ENCODE peak calls at places on chromosomes 2 and 18, in seven cellular contexts. T is astrocyte, Z is transverse colon, E is PC-3, U is tibial artery, Y is testis, R is uterus. P is an unnamed sample. For H3K4me1, the result is how much of the 10 kb centered on the place peaks cover.

GRCh38 chr2:42567389-42567788 is 1.0 kb upstream of the MTA3 start:
- DNase-seq in Y (no peak), T (peak), E (no peak), U (no peak), Z (no peak), R (no peak), P (no peak)

GRCh38 chr2:55862673-55863390 is 60.8 kb downstream of the EFEMP1 start:
- DNase-seq in T (peak), E (peak), R (peak), U (peak), Y (no peak), Z (no peak), P (no peak)

GRCh38 chr2:54672587-54673456 is 50.6 kb upstream of the EML6 start:
- DNase-seq in U (no peak), Y (no peak), E (peak), R (no peak), T (no peak), Z (peak), P (no peak)

GRCh38 chr2:101790856-101791255 is 93.3 kb downstream of the MAP4K4 start:
- DNase-seq in R (peak), E (no peak), T (peak), Z (no peak), U (no peak), Y (no peak), P (no peak)

GRCh38 chr18:903703-904102 is 968 bp upstream of the ADCYAP1 start:
- DNase-seq in Y (peak), E (peak), T (peak), R (no peak), U (no peak), Z (no peak), P (peak)

GRCh38 chr2:231627384-231628156 is 34.9 kb downstream of the TEX44 start:
- DNase-seq in U (no peak), T (peak), Z (no peak), R (no peak), Y (no peak), E (no peak), P (no peak)

GRCh38 chr2:122081743-122082142 is 326.3 kb downstream of the TSN start:
- DNase-seq in E (no peak), U (no peak), Z (no peak), Y (no peak), R (no peak), T (no peak), P (no peak)

GRCh38 chr2:239991689-239992314 is 33.3 kb downstream of the NDUFA10 start:
- DNase-seq in Y (peak), T (peak), U (no peak), Z (no peak), R (no peak), E (peak), P (peak)

GRCh38 chr18:3455938-3456685 is 6.1 kb downstream of the TGIF1 start:
- DNase-seq in T (peak), E (peak), Z (peak), U (no peak), R (no peak), Y (no peak), P (no peak)

GRCh38 chr2:71798266-71799012 is 345.1 kb downstream of the DYSF start:
- DNase-seq in E (peak), Y (peak), Z (peak), T (peak), R (no peak), U (peak), P (no peak)

GRCh38 chr18:9135081-9135911 is 1.3 kb upstream of the ANKRD12 start:
- DNase-seq in E (no peak), R (no peak), Y (no peak), U (no peak), Z (no peak), T (no peak), P (no peak)

GRCh38 chr2:169480079-169480465 is 778 bp downstream of the BBS5 start:
- DNase-seq in U (no peak), Z (no peak), Y (no peak), T (no peak), E (peak), R (no peak), P (no peak)
- H3K4me3 ChIP-seq in U (peak), Z (peak), Y (peak), T (peak), E (peak), R (peak), P (peak)

GRCh38 chr2:160221391-160222276 is 21.6 kb upstream of the ITGB6 start:
- DNase-seq in Y (no peak), T (peak), Z (peak), U (no peak), E (peak), R (peak), P (no peak)
- H3K4me1 ChIP-seq in Y (under half), T (under half), Z (under half), U (under half), E (half or more), R (under half), P (under half)

DNA sequence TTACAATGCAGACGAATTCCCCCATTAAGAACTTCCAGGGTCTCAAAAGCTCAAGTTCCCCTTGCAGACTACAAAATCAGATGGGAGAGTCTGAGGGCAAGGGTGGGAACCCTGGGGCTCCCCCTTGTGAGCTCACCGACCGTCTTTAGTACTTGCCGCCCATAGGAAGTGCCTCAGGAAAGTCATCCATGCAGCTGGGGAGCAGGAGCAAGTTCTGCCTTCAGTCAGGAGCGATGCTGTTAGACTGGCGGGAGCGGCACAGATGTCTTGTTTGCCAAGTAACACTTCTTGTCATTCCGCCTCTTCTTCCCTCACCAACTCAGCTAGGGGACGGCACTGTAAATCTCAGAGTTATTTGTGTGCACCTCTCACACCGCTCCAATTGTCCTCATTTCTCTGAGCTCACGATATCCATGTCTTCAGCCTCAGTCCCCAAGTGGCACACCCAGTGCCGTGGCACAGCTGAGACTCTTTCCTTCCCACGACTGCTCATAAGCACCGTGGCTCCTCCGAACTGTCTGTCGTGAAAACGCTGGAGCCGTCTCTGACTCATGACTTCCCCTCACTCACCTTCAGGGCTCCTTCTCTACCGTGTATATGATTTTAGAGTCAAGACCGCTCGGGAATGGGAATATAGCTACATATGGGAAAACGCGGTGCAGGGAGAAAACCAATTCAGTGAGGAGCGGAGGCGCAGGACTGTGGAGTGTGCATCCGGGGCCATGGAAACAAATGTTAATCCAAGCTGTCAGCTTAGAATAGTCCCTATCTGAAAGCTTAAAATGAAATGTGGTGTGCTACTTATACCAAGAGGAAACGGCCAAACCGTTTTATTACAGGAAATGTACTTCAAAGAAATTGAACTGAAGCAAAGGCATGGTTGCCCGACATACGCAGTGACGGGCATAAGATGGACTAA is 34.0 kb downstream of the UXS1 start:
- DNase-seq in U (no peak), Z (no peak), R (no peak), E (no peak), T (no peak), Y (no peak), P (peak)
- H3K27ac ChIP-seq in U (no peak), Z (peak), R (no peak), E (no peak), T (no peak), Y (no peak), P (peak)

DNA sequence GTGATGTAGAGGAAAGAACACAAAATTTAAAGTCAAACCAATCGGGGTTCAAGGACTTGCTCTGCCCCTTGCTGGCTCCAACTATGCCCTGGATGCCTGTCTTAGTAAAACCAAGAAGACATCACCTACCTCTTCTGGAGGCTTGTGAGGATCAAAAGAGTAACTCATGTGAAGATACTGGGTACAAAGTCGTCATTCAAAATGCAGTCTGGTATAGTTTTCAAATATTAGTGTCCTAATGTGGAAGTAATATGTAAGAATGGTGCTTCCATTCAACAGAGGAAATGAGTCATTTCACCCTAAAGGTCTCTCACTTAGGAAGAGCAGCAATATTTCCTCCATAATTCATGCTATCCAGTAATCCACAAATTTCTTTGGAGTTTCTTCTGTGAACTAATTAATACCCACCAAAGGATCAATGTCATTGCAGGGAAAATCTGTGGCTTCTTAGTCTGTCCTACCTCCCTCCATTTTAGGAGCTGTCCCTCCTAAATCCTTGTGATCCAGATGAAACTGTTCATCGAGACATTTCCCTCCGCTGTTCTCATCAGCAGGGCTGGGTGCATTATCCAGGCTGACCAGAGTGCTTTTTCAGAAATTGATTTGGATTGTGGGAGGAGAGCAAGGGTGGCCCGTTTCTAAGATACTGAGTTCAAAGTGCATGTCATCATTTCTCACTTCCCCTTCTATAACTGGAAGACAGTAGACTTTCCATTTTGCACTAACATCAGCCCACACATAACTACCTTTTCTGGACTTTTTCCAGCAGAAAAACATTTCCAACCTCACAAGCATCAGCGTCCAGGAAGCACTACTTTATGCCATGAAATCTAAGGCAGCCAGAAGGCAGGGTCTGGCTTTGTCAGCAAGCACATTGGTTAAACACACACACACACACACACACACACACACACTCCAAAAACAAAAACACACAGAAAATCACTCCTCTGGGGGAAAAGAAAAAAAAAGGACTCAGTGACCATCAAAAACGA is 94.3 kb downstream of the ANKRD44 start:
- DNase-seq in R (no peak), Y (no peak), T (peak), Z (no peak), U (no peak), E (peak), P (no peak)
- H3K4me3 ChIP-seq in R (no peak), Y (no peak), T (no peak), Z (no peak), U (no peak), E (no peak), P (peak)

GRCh38 chr2:9984217-9984739 is 32.8 kb downstream of the GRHL1 start:
- DNase-seq in E (peak), R (no peak), Z (no peak), Y (no peak), U (no peak), T (peak), P (peak)

GRCh38 chr2:9983413-9984216 is 32.1 kb downstream of the GRHL1 start:
- DNase-seq in E (peak), U (no peak), Z (no peak), Y (no peak), T (peak), R (no peak), P (no peak)

GRCh38 chr2:9981646-9982045 is 30.2 kb downstream of the GRHL1 start:
- DNase-seq in U (no peak), E (no peak), Y (no peak), Z (no peak), T (peak), R (no peak), P (no peak)

GRCh38 chr2:9982248-9982647 is 30.8 kb downstream of the GRHL1 start:
- DNase-seq in R (no peak), E (no peak), Z (no peak), T (peak), U (no peak), Y (no peak), P (no peak)

GRCh38 chr2:9982891-9983290 is 31.4 kb downstream of the GRHL1 start:
- DNase-seq in R (no peak), U (no peak), E (no peak), T (no peak), Z (no peak), Y (no peak), P (no peak)
- H3K4me1 ChIP-seq in R (under half), U (under half), E (under half), T (under half), Z (under half), Y (under half), P (under half)

DNA sequence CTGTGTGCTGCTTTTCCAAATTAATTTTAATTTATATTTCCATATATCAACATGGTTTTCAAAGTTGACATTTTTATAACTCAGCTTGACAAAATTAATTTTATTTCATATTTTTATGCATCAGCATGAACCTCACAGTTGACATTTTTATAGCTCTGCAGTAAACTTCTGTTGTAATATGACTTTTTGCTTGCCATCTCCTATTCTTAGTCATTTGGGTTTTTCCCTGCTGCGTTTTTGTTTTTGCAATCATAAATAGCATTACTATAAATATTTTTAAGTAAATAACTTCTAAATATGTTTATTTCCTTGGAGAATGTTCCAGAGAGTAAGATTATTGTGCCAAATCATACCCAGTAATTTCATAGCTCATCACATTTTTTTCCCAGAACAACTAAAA is 21.0 kb upstream of the L3MBTL4 start:
- DNase-seq in U (no peak), T (no peak), Y (no peak), R (no peak), Z (no peak), E (no peak), P (no peak)
- H3K27ac ChIP-seq in U (no peak), T (no peak), Y (no peak), R (no peak), Z (no peak), E (no peak), P (no peak)

DNA sequence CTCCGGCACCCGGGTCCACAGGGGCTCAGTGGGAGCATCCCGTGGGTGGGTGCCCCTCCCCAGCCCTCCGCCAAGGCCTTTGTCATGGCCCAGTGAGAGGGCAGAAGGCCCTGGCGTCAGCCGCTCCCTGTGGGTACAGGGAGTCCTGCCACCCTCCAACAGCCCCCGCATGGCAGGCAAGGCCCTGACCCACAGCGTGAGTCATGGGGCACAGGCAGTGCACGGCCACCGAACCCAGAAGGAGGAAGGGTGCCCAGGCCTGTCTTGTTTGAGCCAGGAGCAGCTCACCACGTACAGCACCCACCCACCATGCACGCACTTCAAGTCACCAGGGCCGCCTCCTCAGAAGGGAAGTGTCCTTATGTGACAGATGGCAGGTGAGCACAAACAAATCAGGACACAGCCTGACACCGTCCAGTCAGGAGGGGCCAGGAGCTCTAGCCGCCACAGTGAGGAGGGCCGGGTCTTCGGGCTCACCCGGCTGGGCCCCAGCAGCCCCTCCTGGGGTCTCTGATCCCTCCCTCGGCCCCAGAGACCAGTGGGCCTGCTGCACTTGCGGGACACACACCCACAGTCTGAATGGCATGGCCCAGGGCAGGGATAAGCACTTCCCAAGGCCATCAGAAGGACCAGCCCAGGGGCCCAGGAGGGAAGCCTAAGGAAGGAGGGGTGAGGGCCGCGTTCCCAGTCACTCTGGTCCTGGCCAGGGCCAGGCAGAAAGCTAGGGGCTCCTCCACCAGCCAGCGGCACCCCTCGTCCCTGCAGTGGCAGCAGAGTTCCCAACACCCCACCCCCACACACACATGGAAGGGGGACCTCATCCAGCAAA is 25.8 kb downstream of the BIN1 start:
- DNase-seq in Z (peak), Y (peak), U (no peak), E (no peak), R (peak), T (no peak), P (no peak)
- H3K4me3 ChIP-seq in Z (no peak), Y (no peak), U (no peak), E (no peak), R (no peak), T (no peak), P (peak)

DNA sequence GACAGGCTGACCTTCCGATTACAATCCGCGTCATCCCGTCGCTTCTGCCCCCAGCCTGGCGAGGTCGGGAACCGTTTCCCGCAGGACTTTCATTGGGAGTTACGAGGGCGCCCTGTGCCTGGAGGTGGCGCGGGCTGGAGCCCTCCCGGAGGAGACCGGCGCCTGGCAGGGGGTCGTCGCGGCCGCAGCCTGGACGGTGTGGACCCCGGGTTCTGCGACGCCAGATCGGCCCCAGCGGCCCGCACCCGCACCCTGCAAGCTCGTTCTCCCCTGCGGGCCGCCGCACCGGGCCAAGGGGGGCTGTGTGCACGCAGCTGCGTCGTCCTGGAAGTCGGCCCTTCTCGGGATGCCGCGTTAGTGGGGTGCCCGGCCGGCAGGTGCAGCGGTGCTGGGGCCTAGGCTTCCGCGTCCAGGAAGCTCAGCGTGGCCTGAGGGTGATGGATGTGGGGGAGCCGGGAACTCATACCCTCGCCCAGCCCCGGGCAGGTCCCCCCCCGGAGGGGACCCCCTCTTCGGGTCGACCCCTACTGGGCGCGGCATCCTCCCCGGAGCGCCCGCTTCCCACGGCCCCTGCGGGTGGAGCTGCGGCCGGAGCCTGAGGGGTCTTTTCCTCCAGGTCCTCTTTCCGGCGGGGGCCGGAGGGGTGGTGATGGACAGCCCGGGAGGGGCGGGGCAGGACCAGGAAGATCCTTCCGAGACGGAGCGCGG is 64.0 kb downstream of the LRRFIP1 start:
- DNase-seq in Z (peak), R (no peak), Y (no peak), U (no peak), T (no peak), E (peak), P (no peak)
- H3K4me1 ChIP-seq in Z (half or more), R (under half), Y (under half), U (half or more), T (half or more), E (half or more), P (half or more)